ENCODE peak calls at places on chromosomes 3 and 15, in nine cellular contexts. One of them, this sample, is unnamed. For H3K36me3, the result is how much of the 10 kb centered on the place peaks cover.

GRCh38 chr3:139830817-139831216 is 104.2 kb upstream of the CLSTN2 start:
- DNase-seq in HCT116: no peak
- DNase-seq in MM.1S: no peak
- DNase-seq in OCI-LY7: no peak
- DNase-seq in PC-3: no peak
- DNase-seq in neural progenitor cell: peak
- DNase-seq in GM23338: no peak
- DNase-seq in hepatocyte: no peak
- DNase-seq in SK-N-SH: peak
- DNase-seq in this sample: no peak

GRCh38 chr3:42732196-42732828 is 29.7 kb upstream of the HHATL start:
- DNase-seq in HCT116: no peak
- DNase-seq in MM.1S: no peak
- DNase-seq in OCI-LY7: no peak
- DNase-seq in PC-3: no peak
- DNase-seq in neural progenitor cell: no peak
- DNase-seq in GM23338: no peak
- DNase-seq in hepatocyte: no peak
- DNase-seq in SK-N-SH: no peak
- DNase-seq in this sample: no peak

GRCh38 chr15:82566690-82567089 is 26.4 kb upstream of the RPS17 start:
- DNase-seq in HCT116: no peak
- DNase-seq in MM.1S: no peak
- DNase-seq in OCI-LY7: no peak
- DNase-seq in PC-3: no peak
- DNase-seq in neural progenitor cell: no peak
- DNase-seq in GM23338: no peak
- DNase-seq in hepatocyte: no peak
- DNase-seq in SK-N-SH: no peak
- DNase-seq in this sample: peak

GRCh38 chr15:70781236-70781635 is 17.9 kb upstream of the UACA start:
- DNase-seq in HCT116: no peak
- DNase-seq in MM.1S: no peak
- DNase-seq in OCI-LY7: no peak
- DNase-seq in PC-3: peak
- DNase-seq in neural progenitor cell: no peak
- DNase-seq in GM23338: peak
- DNase-seq in hepatocyte: no peak
- DNase-seq in SK-N-SH: no peak
- DNase-seq in this sample: no peak

GRCh38 chr15:83166218-83166617 is 41.4 kb downstream of the HDGFL3 start:
- DNase-seq in HCT116: no peak
- DNase-seq in MM.1S: no peak
- DNase-seq in OCI-LY7: no peak
- DNase-seq in PC-3: no peak
- DNase-seq in neural progenitor cell: no peak
- DNase-seq in GM23338: no peak
- DNase-seq in hepatocyte: no peak
- DNase-seq in SK-N-SH: no peak
- DNase-seq in this sample: no peak

GRCh38 chr3:100546020-100546744 is 53.8 kb downstream of the TMEM45A start:
- DNase-seq in HCT116: no peak
- DNase-seq in MM.1S: no peak
- DNase-seq in OCI-LY7: no peak
- DNase-seq in PC-3: peak
- DNase-seq in neural progenitor cell: no peak
- DNase-seq in GM23338: no peak
- DNase-seq in hepatocyte: peak
- DNase-seq in SK-N-SH: no peak
- DNase-seq in this sample: no peak

GRCh38 chr15:23855260-23855659 is 168.2 kb upstream of the NDN start:
- DNase-seq in HCT116: no peak
- DNase-seq in MM.1S: peak
- DNase-seq in OCI-LY7: no peak
- DNase-seq in PC-3: no peak
- DNase-seq in neural progenitor cell: no peak
- DNase-seq in GM23338: no peak
- DNase-seq in hepatocyte: no peak
- DNase-seq in SK-N-SH: no peak
- DNase-seq in this sample: no peak

GRCh38 chr3:71858493-71859127 is 73.7 kb upstream of the PROK2 start:
- DNase-seq in HCT116: no peak
- DNase-seq in MM.1S: no peak
- DNase-seq in OCI-LY7: no peak
- DNase-seq in PC-3: no peak
- DNase-seq in neural progenitor cell: no peak
- DNase-seq in GM23338: peak
- DNase-seq in hepatocyte: no peak
- DNase-seq in SK-N-SH: peak
- DNase-seq in this sample: no peak

GRCh38 chr3:46947981-46948791 is 28.4 kb downstream of the CCDC12 start:
- DNase-seq in HCT116: peak
- DNase-seq in MM.1S: no peak
- DNase-seq in OCI-LY7: no peak
- DNase-seq in PC-3: peak
- DNase-seq in neural progenitor cell: no peak
- DNase-seq in GM23338: no peak
- DNase-seq in hepatocyte: peak
- DNase-seq in SK-N-SH: peak
- DNase-seq in this sample: peak

GRCh38 chr15:32029862-32030781 is at the start of gene CHRNA7:
- DNase-seq in HCT116: peak
- DNase-seq in MM.1S: peak
- DNase-seq in OCI-LY7: peak
- DNase-seq in PC-3: peak
- DNase-seq in neural progenitor cell: peak
- DNase-seq in GM23338: peak
- DNase-seq in hepatocyte: peak
- DNase-seq in SK-N-SH: peak
- DNase-seq in this sample: peak

GRCh38 chr3:57007513-57008415 is 52.7 kb upstream of the SPATA12 start:
- DNase-seq in HCT116: peak
- DNase-seq in MM.1S: no peak
- DNase-seq in OCI-LY7: no peak
- DNase-seq in PC-3: peak
- DNase-seq in neural progenitor cell: no peak
- DNase-seq in GM23338: peak
- DNase-seq in hepatocyte: peak
- DNase-seq in SK-N-SH: no peak
- DNase-seq in this sample: peak
- TF ChIP-seq EZH2phosphoT487 in HCT116: no peak
- TF ChIP-seq EZH2phosphoT487 in MM.1S: no peak
- TF ChIP-seq EZH2phosphoT487 in OCI-LY7: no peak
- TF ChIP-seq EZH2phosphoT487 in PC-3: no peak
- TF ChIP-seq EZH2phosphoT487 in neural progenitor cell: no peak
- TF ChIP-seq EZH2phosphoT487 in GM23338: no peak
- TF ChIP-seq EZH2phosphoT487 in hepatocyte: no peak
- TF ChIP-seq EZH2phosphoT487 in SK-N-SH: no peak
- TF ChIP-seq EZH2phosphoT487 in this sample: no peak

DNA sequence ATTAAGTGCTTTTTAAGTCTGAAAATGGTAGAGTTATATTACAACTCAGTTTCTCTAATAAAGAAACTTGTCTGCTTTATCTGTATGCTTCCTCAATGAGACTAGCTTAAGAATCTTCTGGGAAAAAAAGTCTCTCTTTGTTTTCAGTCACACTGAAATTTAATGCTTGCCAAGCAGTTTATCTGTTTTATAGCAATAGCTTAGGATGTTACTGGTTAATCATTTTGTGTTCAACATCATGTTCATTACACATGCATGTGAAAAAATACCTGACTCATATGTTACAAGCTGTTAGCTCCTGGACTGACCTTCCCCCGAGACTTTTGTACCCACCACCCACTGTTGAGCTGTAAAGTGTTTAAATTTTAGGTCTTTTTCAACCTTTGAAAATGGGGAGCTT is 706.2 kb upstream of the CBLB start:
- DNase-seq in HCT116: no peak
- DNase-seq in MM.1S: no peak
- DNase-seq in OCI-LY7: no peak
- DNase-seq in PC-3: no peak
- DNase-seq in neural progenitor cell: no peak
- DNase-seq in GM23338: no peak
- DNase-seq in hepatocyte: no peak
- DNase-seq in SK-N-SH: no peak
- DNase-seq in this sample: no peak
- H3K36me3 ChIP-seq in HCT116: under half
- H3K36me3 ChIP-seq in MM.1S: under half
- H3K36me3 ChIP-seq in OCI-LY7: under half
- H3K36me3 ChIP-seq in PC-3: under half
- H3K36me3 ChIP-seq in neural progenitor cell: under half
- H3K36me3 ChIP-seq in GM23338: under half
- H3K36me3 ChIP-seq in hepatocyte: under half
- H3K36me3 ChIP-seq in SK-N-SH: under half
- H3K36me3 ChIP-seq in this sample: under half

GRCh38 chr3:130081371-130081881 is at the start of gene ALG1L2:
- DNase-seq in HCT116: no peak
- DNase-seq in MM.1S: no peak
- DNase-seq in OCI-LY7: no peak
- DNase-seq in PC-3: no peak
- DNase-seq in neural progenitor cell: no peak
- DNase-seq in GM23338: no peak
- DNase-seq in hepatocyte: no peak
- DNase-seq in SK-N-SH: no peak
- DNase-seq in this sample: no peak

GRCh38 chr3:130084581-130084980 is 3.0 kb downstream of the ALG1L2 start:
- DNase-seq in HCT116: no peak
- DNase-seq in MM.1S: no peak
- DNase-seq in OCI-LY7: no peak
- DNase-seq in PC-3: no peak
- DNase-seq in neural progenitor cell: no peak
- DNase-seq in GM23338: no peak
- DNase-seq in hepatocyte: no peak
- DNase-seq in SK-N-SH: no peak
- DNase-seq in this sample: no peak

GRCh38 chr3:130088061-130088460 is 6.4 kb downstream of the ALG1L2 start:
- DNase-seq in HCT116: no peak
- DNase-seq in MM.1S: no peak
- DNase-seq in OCI-LY7: no peak
- DNase-seq in PC-3: no peak
- DNase-seq in neural progenitor cell: no peak
- DNase-seq in GM23338: no peak
- DNase-seq in hepatocyte: no peak
- DNase-seq in SK-N-SH: no peak
- DNase-seq in this sample: peak

DNA sequence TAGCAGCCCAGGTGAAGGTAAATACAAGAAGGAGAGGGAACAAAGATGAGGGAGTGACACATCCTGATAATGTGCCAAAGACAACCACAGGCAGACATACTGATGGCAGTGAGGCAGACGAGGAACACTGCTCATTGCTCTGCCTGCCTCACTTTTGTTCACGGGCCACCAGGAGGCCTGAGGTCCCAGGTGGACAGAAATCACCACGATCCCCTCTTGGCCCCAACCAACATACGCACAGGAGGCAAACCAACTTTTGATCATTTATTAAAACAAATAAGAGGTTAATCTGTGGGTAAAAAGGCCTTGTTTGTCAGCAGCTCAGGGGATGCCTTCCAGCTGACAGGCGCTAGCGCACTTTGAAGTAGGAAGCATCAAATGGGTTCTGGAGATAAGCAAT is 4.2 kb downstream of the ALG1L2 start:
- DNase-seq in HCT116: no peak
- DNase-seq in MM.1S: no peak
- DNase-seq in OCI-LY7: no peak
- DNase-seq in PC-3: no peak
- DNase-seq in neural progenitor cell: no peak
- DNase-seq in GM23338: no peak
- DNase-seq in hepatocyte: no peak
- DNase-seq in SK-N-SH: no peak
- DNase-seq in this sample: no peak
- TF ChIP-seq EZH2phosphoT487 in HCT116: no peak
- TF ChIP-seq EZH2phosphoT487 in MM.1S: no peak
- TF ChIP-seq EZH2phosphoT487 in OCI-LY7: no peak
- TF ChIP-seq EZH2phosphoT487 in PC-3: no peak
- TF ChIP-seq EZH2phosphoT487 in neural progenitor cell: no peak
- TF ChIP-seq EZH2phosphoT487 in GM23338: no peak
- TF ChIP-seq EZH2phosphoT487 in hepatocyte: no peak
- TF ChIP-seq EZH2phosphoT487 in SK-N-SH: no peak
- TF ChIP-seq EZH2phosphoT487 in this sample: no peak

GRCh38 chr3:37257581-37257980 is 83.2 kb upstream of the LRRFIP2 start:
- DNase-seq in HCT116: no peak
- DNase-seq in MM.1S: no peak
- DNase-seq in OCI-LY7: no peak
- DNase-seq in PC-3: no peak
- DNase-seq in neural progenitor cell: no peak
- DNase-seq in GM23338: no peak
- DNase-seq in hepatocyte: no peak
- DNase-seq in SK-N-SH: no peak
- DNase-seq in this sample: no peak

GRCh38 chr3:37259291-37259690 is 84.9 kb upstream of the LRRFIP2 start:
- DNase-seq in HCT116: no peak
- DNase-seq in MM.1S: no peak
- DNase-seq in OCI-LY7: no peak
- DNase-seq in PC-3: no peak
- DNase-seq in neural progenitor cell: no peak
- DNase-seq in GM23338: no peak
- DNase-seq in hepatocyte: no peak
- DNase-seq in SK-N-SH: no peak
- DNase-seq in this sample: no peak

GRCh38 chr3:37255990-37256308 is 81.6 kb upstream of the LRRFIP2 start:
- DNase-seq in HCT116: no peak
- DNase-seq in MM.1S: no peak
- DNase-seq in OCI-LY7: no peak
- DNase-seq in PC-3: no peak
- DNase-seq in neural progenitor cell: no peak
- DNase-seq in GM23338: no peak
- DNase-seq in hepatocyte: no peak
- DNase-seq in SK-N-SH: no peak
- DNase-seq in this sample: peak

GRCh38 chr3:37254316-37254715 is 79.9 kb upstream of the LRRFIP2 start:
- DNase-seq in HCT116: no peak
- DNase-seq in MM.1S: no peak
- DNase-seq in OCI-LY7: no peak
- DNase-seq in PC-3: no peak
- DNase-seq in neural progenitor cell: no peak
- DNase-seq in GM23338: no peak
- DNase-seq in hepatocyte: no peak
- DNase-seq in SK-N-SH: no peak
- DNase-seq in this sample: no peak

GRCh38 chr3:37256447-37256846 is 82.1 kb upstream of the LRRFIP2 start:
- DNase-seq in HCT116: no peak
- DNase-seq in MM.1S: no peak
- DNase-seq in OCI-LY7: no peak
- DNase-seq in PC-3: peak
- DNase-seq in neural progenitor cell: peak
- DNase-seq in GM23338: peak
- DNase-seq in hepatocyte: no peak
- DNase-seq in SK-N-SH: no peak
- DNase-seq in this sample: peak
- H3K36me3 ChIP-seq in HCT116: under half
- H3K36me3 ChIP-seq in MM.1S: under half
- H3K36me3 ChIP-seq in OCI-LY7: half or more
- H3K36me3 ChIP-seq in PC-3: under half
- H3K36me3 ChIP-seq in neural progenitor cell: under half
- H3K36me3 ChIP-seq in GM23338: under half
- H3K36me3 ChIP-seq in hepatocyte: under half
- H3K36me3 ChIP-seq in SK-N-SH: under half
- H3K36me3 ChIP-seq in this sample: under half